ENCODE peak calls at places on chromosomes 4 and X, in six cellular contexts. A is left lung, H is HCT116, T is Peyer's patch, L is kidney, M is prostate gland. R is an unnamed sample.

GRCh38 chrX:37846141-37846540 is 1.2 kb downstream of the DYNLT3 start:
- DNase-seq in L (no peak), M (no peak), T (no peak), A (no peak), H (no peak), R (no peak)

GRCh38 chr4:54064317-54065275 is at the start of gene CHIC2:
- DNase-seq in L (peak), M (peak), A (peak), T (peak), H (peak), R (peak)

GRCh38 chr4:31370866-31371465 is 650.8 kb downstream of the PCDH7 start:
- DNase-seq in T (no peak), M (peak), H (peak), A (no peak), L (no peak), R (no peak)

GRCh38 chrX:150161092-150161672 is 201.9 kb upstream of the MAMLD1 start:
- DNase-seq in L (no peak), M (no peak), T (no peak), H (no peak), A (no peak), R (no peak)

GRCh38 chr4:26082565-26082964 is 168.5 kb downstream of the SMIM20 start:
- DNase-seq in A (no peak), T (no peak), L (no peak), H (no peak), M (no peak), R (no peak)

GRCh38 chr4:44583393-44583792 is 68.0 kb downstream of the YIPF7 start:
- DNase-seq in M (no peak), T (no peak), A (no peak), L (no peak), H (no peak), R (no peak)

GRCh38 chr4:140344621-140345020 is 28.8 kb upstream of the SCOC start:
- DNase-seq in M (no peak), A (no peak), L (no peak), T (no peak), H (no peak), R (no peak)

GRCh38 chr4:145879598-145879997 is 59.0 kb downstream of the ZNF827 start:
- DNase-seq in L (no peak), T (no peak), H (no peak), M (no peak), A (no peak), R (no peak)

GRCh38 chr4:18020145-18020670 is 1.3 kb downstream of the LCORL start:
- DNase-seq in L (no peak), H (no peak), A (no peak), M (peak), T (peak), R (no peak)

GRCh38 chrX:103081051-103081450 is 11.9 kb downstream of the NXF3 start:
- DNase-seq in H (no peak), L (no peak), M (no peak), A (no peak), T (no peak), R (no peak)

GRCh38 chr4:102616661-102617060 is 115.5 kb downstream of the NFKB1 start:
- DNase-seq in L (no peak), H (no peak), A (no peak), T (no peak), M (no peak), R (no peak)

GRCh38 chr4:98508825-98509539 is 149.4 kb downstream of the TSPAN5 start:
- DNase-seq in L (no peak), A (no peak), H (peak), M (no peak), T (no peak), R (no peak)

GRCh38 chr4:90958256-90958895 is 831.2 kb downstream of the CCSER1 start:
- DNase-seq in L (no peak), M (peak), H (peak), T (no peak), A (no peak), R (peak)

GRCh38 chr4:163251204-163251603 is 81.2 kb downstream of the NPY1R start:
- DNase-seq in A (no peak), L (no peak), H (peak), T (no peak), M (no peak), R (no peak)
- H3K27ac ChIP-seq in A (no peak), L (no peak), H (no peak), T (no peak), M (no peak), R (no peak)

DNA sequence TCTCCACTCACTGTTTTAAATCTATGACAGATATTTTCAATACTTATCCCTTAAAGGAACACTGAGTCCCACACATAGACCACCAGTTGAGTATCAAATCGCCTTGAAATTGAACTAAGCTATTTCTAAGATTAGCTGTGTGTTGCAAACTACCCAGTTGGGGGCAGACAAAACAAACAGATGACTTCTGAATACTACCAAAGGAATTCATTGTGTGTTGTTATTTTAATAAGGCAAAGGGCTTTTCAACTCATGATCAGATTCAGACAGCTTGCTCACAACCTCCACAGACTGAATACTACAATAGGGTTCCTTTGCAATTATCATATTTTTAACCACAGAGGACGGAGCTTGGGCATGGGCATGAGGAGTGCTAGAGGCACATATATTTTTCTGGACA is 283.0 kb upstream of the GPC4 start:
- DNase-seq in L (no peak), T (no peak), M (no peak), A (no peak), H (no peak), R (no peak)
- TF ChIP-seq CTCF in L (peak), T (peak), M (no peak), A (no peak), H (peak), R (peak)

GRCh38 chr4:185995665-185996064 is 73.3 kb upstream of the TLR3 start:
- DNase-seq in M (no peak), L (no peak), A (no peak), H (no peak), T (no peak), R (no peak)

GRCh38 chr4:186002853-186003252 is 66.1 kb upstream of the TLR3 start:
- DNase-seq in M (no peak), A (no peak), H (no peak), L (no peak), T (no peak), R (no peak)

GRCh38 chr4:185998791-185999190 is 70.2 kb upstream of the TLR3 start:
- DNase-seq in H (no peak), A (no peak), T (no peak), L (no peak), M (no peak), R (no peak)

GRCh38 chr4:185997287-185997686 is 71.7 kb upstream of the TLR3 start:
- DNase-seq in M (no peak), H (no peak), T (no peak), L (no peak), A (no peak), R (no peak)

DNA sequence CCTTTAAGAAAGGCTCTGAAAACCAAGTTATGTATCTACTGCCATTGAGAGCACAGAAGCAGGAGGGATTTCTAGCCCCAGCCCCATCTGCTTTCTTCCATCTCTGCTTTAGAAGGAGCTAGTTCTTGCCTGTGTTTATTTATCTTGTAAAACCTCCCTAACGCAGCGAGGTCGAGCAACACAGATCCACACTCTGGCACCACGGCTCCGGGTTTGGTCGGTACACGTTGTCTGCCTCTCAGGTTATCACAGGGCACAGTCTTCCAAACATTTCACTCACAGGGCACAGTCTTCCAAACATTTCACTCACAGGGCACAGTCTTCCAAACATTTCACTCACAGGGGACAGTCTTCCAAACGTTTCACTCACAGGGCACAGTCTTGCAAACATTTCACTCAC is 69.7 kb upstream of the TLR3 start:
- DNase-seq in T (no peak), H (no peak), L (no peak), M (peak), A (no peak), R (no peak)
- H3K27ac ChIP-seq in T (no peak), H (no peak), L (no peak), M (peak), A (no peak), R (no peak)

GRCh38 chr4:107894138-107894603 is 37.2 kb upstream of the CYP2U1 start:
- DNase-seq in H (no peak), A (no peak), L (no peak), T (no peak), M (no peak), R (no peak)
- TF ChIP-seq CTCF in H (no peak), A (no peak), L (no peak), T (no peak), M (no peak), R (no peak)

GRCh38 chrX:50596056-50596455 is 125.4 kb upstream of the DGKK start:
- DNase-seq in H (no peak), L (no peak), A (no peak), M (no peak), T (no peak), R (no peak)
- H3K27ac ChIP-seq in H (no peak), L (no peak), A (no peak), M (no peak), T (no peak), R (no peak)

GRCh38 chr4:156961241-156962068 is 10.1 kb downstream of the PDGFC start:
- DNase-seq in M (no peak), A (no peak), T (no peak), L (no peak), H (no peak), R (no peak)
- TF ChIP-seq CTCF in M (no peak), A (no peak), T (no peak), L (no peak), H (no peak), R (no peak)

GRCh38 chrX:31483336-31483735 is 411.5 kb upstream of the FTHL17 start:
- DNase-seq in H (no peak), A (no peak), L (no peak), T (no peak), M (no peak), R (no peak)
- H3K27ac ChIP-seq in H (no peak), A (no peak), L (no peak), T (no peak), M (no peak), R (peak)

GRCh38 chr4:92091335-92091734 is 212.4 kb upstream of the GRID2 start:
- DNase-seq in T (no peak), M (no peak), A (no peak), H (no peak), L (no peak), R (no peak)
- TF ChIP-seq CTCF in T (no peak), M (no peak), A (no peak), H (peak), L (no peak), R (no peak)

R was measured in RWPE2.